ENCODE peak calls at places on chromosomes 3 and 15, in five cellular contexts. Q, M, O, U and E are unnamed samples.

GRCh38 chr3:178117641-178118040 is 418.6 kb upstream of the KCNMB2 start:
- DNase-seq in M (no peak), U (peak), Q (no peak), O (peak), E (peak)

GRCh38 chr3:178454714-178455113 is 81.5 kb upstream of the KCNMB2 start:
- DNase-seq in M (peak), Q (no peak), O (no peak), U (peak), E (peak)

GRCh38 chr15:63322541-63322940 is 45.1 kb downstream of the APH1B start:
- DNase-seq in U (peak), Q (no peak), O (no peak), M (peak), E (no peak)

GRCh38 chr3:188323067-188323842 is 169.3 kb downstream of the LPP start:
- DNase-seq in O (no peak), Q (peak), M (no peak), U (no peak), E (no peak)

GRCh38 chr3:112653881-112654300 is 12.9 kb upstream of the CCDC80 start:
- DNase-seq in M (peak), U (peak), O (peak), Q (no peak), E (peak)

GRCh38 chr3:197511130-197511529 is 44.6 kb downstream of the BDH1 start:
- DNase-seq in U (peak), Q (no peak), O (peak), M (peak), E (peak)

GRCh38 chr3:127791221-127791913 is 30.9 kb downstream of the MGLL start:
- DNase-seq in Q (no peak), O (peak), U (peak), M (peak), E (peak)

GRCh38 chr15:68183886-68184285 is 21.2 kb downstream of the CALML4 start:
- DNase-seq in U (peak), O (no peak), M (no peak), Q (no peak), E (peak)

GRCh38 chr3:178152988-178153387 is 383.2 kb upstream of the KCNMB2 start:
- DNase-seq in U (no peak), O (no peak), M (no peak), Q (no peak), E (no peak)

GRCh38 chr3:72996121-72996472 is 514 bp upstream of the PPP4R2 start:
- DNase-seq in Q (no peak), M (no peak), U (no peak), O (no peak), E (no peak)

GRCh38 chr3:106850429-106850828 is 526.8 kb upstream of the CCDC54 start:
- DNase-seq in Q (no peak), M (peak), U (peak), O (no peak), E (no peak)

GRCh38 chr15:84601555-84601838 is 688 bp downstream of the ZSCAN2 start:
- DNase-seq in M (no peak), Q (no peak), O (no peak), U (no peak), E (no peak)

GRCh38 chr15:25682349-25682748 is 180.8 kb downstream of the ATP10A start:
- DNase-seq in U (no peak), O (no peak), M (no peak), Q (no peak), E (no peak)

GRCh38 chr15:79170256-79170664 is 79.7 kb upstream of the RASGRF1 start:
- DNase-seq in M (peak), U (no peak), Q (no peak), O (peak), E (peak)

GRCh38 chr3:148532326-148532725 is 165.4 kb upstream of the AGTR1 start:
- DNase-seq in O (no peak), Q (no peak), M (peak), U (peak), E (no peak)

GRCh38 chr3:128685001-128685726 is 34.5 kb upstream of the RPN1 start:
- DNase-seq in U (no peak), Q (no peak), O (no peak), M (no peak), E (no peak)

GRCh38 chr3:29576675-29577074 is 295.8 kb downstream of the RBMS3 start:
- DNase-seq in U (no peak), Q (no peak), M (no peak), O (no peak), E (no peak)

GRCh38 chr3:100244264-100244663 is 16.5 kb upstream of the TBC1D23 start:
- DNase-seq in M (no peak), U (no peak), O (no peak), Q (no peak), E (peak)

GRCh38 chr3:148280623-148281242 is 417.0 kb upstream of the AGTR1 start:
- DNase-seq in O (no peak), U (no peak), M (no peak), Q (no peak), E (no peak)

GRCh38 chr3:64799606-64800005 is 111.8 kb upstream of the ADAMTS9 start:
- DNase-seq in M (no peak), Q (no peak), U (no peak), O (no peak), E (no peak)

GRCh38 chr3:49461443-49462171 is 8.5 kb upstream of the DAG1 start:
- DNase-seq in Q (no peak), U (peak), O (peak), M (peak), E (peak)

GRCh38 chr3:119649764-119650163 is 10.6 kb downstream of the POPDC2 start:
- DNase-seq in O (no peak), U (peak), M (peak), Q (no peak), E (peak)

GRCh38 chr15:65094294-65094995 is 17.9 kb downstream of the KBTBD13 start:
- DNase-seq in O (no peak), M (no peak), Q (no peak), U (no peak), E (no peak)

GRCh38 chr3:74465652-74466415 is 148.6 kb downstream of the CNTN3 start:
- DNase-seq in O (no peak), Q (no peak), M (peak), U (peak), E (no peak)

GRCh38 chr15:75089781-75090734 is 66.7 kb downstream of the PPCDC start:
- DNase-seq in M (peak), U (no peak), O (peak), Q (no peak), E (peak)

GRCh38 chr15:70208332-70208731 is 110.6 kb upstream of the TLE3 start:
- DNase-seq in M (no peak), U (no peak), Q (no peak), O (no peak), E (no peak)

GRCh38 chr3:181796641-181797040 is 84.9 kb downstream of the SOX2 start:
- DNase-seq in Q (no peak), M (no peak), U (no peak), O (no peak), E (no peak)

GRCh38 chr15:76184640-76185020 is 124.8 kb downstream of the TMEM266 start:
- DNase-seq in M (no peak), U (no peak), O (no peak), Q (no peak), E (no peak)

GRCh38 chr15:69983696-69984265 is 113.9 kb downstream of the TLE3 start:
- DNase-seq in O (peak), Q (no peak), M (peak), U (no peak), E (peak)

GRCh38 chr15:65258863-65259262 is 27.8 kb downstream of the PARP16 start:
- DNase-seq in U (no peak), O (no peak), M (no peak), Q (no peak), E (no peak)

GRCh38 chr3:107117922-107118576 is 259.2 kb upstream of the CCDC54 start:
- DNase-seq in O (peak), M (peak), U (peak), Q (no peak), E (peak)

GRCh38 chr3:77081240-77081661 is 41.4 kb downstream of the ROBO2 start:
- DNase-seq in M (peak), Q (no peak), O (peak), U (peak), E (peak)

GRCh38 chr3:78895528-78895927 is 872.3 kb downstream of the ROBO1 start:
- DNase-seq in M (peak), U (no peak), Q (no peak), O (no peak), E (no peak)

GRCh38 chr15:71501344-71502128 is 308.8 kb upstream of the NR2E3 start:
- DNase-seq in M (no peak), O (no peak), U (no peak), Q (no peak), E (peak)

GRCh38 chr3:2910997-2911396 is 199.2 kb downstream of the IL5RA start:
- DNase-seq in M (no peak), O (no peak), U (no peak), Q (no peak), E (no peak)

GRCh38 chr3:186598794-186599141 is 14.1 kb upstream of the AHSG start:
- DNase-seq in U (no peak), Q (no peak), M (no peak), O (no peak), E (no peak)

GRCh38 chr3:186599785-186600166 is 13.1 kb upstream of the AHSG start:
- DNase-seq in O (no peak), M (no peak), Q (no peak), U (no peak), E (no peak)

GRCh38 chr3:186603159-186603558 is 9.7 kb upstream of the AHSG start:
- DNase-seq in Q (no peak), U (no peak), M (no peak), O (no peak), E (no peak)

GRCh38 chr3:186599142-186599784 is 13.6 kb upstream of the AHSG start:
- DNase-seq in U (no peak), Q (no peak), M (no peak), O (no peak), E (no peak)

GRCh38 chr3:186600896-186601295 is 12.0 kb upstream of the AHSG start:
- DNase-seq in U (no peak), Q (no peak), O (no peak), M (no peak), E (no peak)
- H3K4me3 ChIP-seq in U (no peak), Q (no peak), O (no peak), M (no peak), E (no peak)

GRCh38 chr3:63662500-63662899 is 10.0 kb downstream of the SNTN start:
- DNase-seq in U (no peak), O (peak), M (peak), Q (no peak), E (peak)
- TF ChIP-seq CTCF in U (peak), O (no peak), M (no peak), Q (no peak), E (peak)

GRCh38 chr3:114216186-114216970 is 21.0 kb downstream of the ZNF80 start:
- DNase-seq in U (peak), M (peak), O (no peak), Q (no peak), E (no peak)

GRCh38 chr3:114214542-114215341 is 22.6 kb downstream of the ZNF80 start:
- DNase-seq in U (no peak), M (no peak), O (no peak), Q (peak), E (no peak)

GRCh38 chr3:114212646-114213045 is 24.7 kb downstream of the ZNF80 start:
- DNase-seq in O (no peak), Q (no peak), M (no peak), U (no peak), E (no peak)

GRCh38 chr3:114213262-114213668 is 24.1 kb downstream of the ZNF80 start:
- DNase-seq in O (no peak), U (peak), M (peak), Q (no peak), E (no peak)

GRCh38 chr3:114213669-114214541 is 23.5 kb downstream of the ZNF80 start:
- DNase-seq in O (no peak), M (peak), U (peak), Q (peak), E (peak)
- H3K4me3 ChIP-seq in O (no peak), M (peak), U (peak), Q (peak), E (no peak)

GRCh38 chr15:22813844-22814243 is 24.6 kb upstream of the NIPA2 start:
- DNase-seq in Q (no peak), M (no peak), O (no peak), U (no peak), E (no peak)

GRCh38 chr15:22810033-22810734 is 23.7 kb downstream of the NIPA1 start:
- DNase-seq in Q (no peak), M (no peak), U (no peak), O (no peak), E (no peak)

GRCh38 chr15:22808761-22809280 is 22.4 kb downstream of the NIPA1 start:
- DNase-seq in M (peak), Q (no peak), O (no peak), U (no peak), E (no peak)

GRCh38 chr15:22810735-22811338 is 24.4 kb downstream of the NIPA1 start:
- DNase-seq in U (peak), M (no peak), O (no peak), Q (no peak), E (no peak)

GRCh38 chr15:22811640-22812039 is 25.2 kb downstream of the NIPA1 start:
- DNase-seq in M (peak), U (peak), O (peak), Q (no peak), E (peak)
- TF ChIP-seq CTCF in M (no peak), U (peak), O (peak), Q (no peak), E (peak)

DNA sequence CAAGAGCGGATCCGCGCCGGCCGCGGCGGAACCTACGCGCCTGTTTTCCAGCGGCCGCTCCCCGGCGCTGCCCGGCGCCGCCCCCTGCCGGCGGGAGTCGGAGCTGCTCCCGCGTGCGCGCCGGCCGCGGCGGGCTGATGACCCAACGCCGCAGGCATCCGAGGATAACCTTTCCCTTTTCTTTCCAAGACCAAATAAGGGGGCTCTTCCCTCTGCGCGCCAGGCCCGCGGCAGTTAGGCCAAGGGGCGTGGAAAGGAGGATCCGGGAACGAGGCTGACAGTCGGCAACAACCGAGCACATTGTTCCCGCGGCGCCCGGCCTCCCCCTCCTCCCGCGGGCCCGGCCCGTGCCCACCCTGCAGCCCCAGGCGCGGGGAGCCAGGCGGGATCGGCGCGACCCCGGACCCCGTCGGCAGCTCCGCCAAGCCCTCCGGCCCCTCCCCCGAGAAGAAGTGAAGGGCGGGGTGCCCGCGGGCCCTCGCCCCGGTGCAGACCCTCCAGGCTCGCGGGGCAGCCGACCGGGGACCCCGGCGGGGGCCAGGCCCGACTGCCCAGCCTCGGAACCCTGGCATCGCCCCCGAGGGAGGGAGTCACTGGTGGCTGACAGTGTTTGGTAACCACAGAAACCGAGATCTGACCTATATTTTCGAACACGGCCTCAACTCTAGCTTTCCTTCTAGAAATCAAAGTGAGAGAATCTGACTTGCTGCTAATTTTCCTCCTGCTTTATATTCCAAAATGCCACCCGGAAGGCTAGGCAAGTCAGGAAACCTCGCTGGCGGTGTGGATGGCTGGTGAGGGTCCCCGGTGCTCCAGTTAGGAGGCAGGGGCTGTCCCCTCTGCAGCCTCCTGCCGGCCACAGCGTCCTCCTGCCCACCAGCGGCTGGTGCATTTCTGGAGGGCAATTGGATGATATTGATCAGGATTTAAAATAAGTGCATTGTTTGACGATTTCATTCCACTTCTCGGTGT is 45.6 kb upstream of the SYNM start:
- DNase-seq in O (peak), U (peak), Q (peak), M (peak), E (peak)
- H3K4me3 ChIP-seq in O (peak), U (peak), Q (peak), M (peak), E (peak)

GRCh38 chr3:152941825-152942224 is 106.9 kb downstream of the P2RY1 start:
- DNase-seq in U (no peak), M (no peak), Q (no peak), O (no peak), E (peak)

GRCh38 chr3:152938974-152939636 is 104.2 kb downstream of the P2RY1 start:
- DNase-seq in U (no peak), O (no peak), M (no peak), Q (no peak), E (no peak)

GRCh38 chr3:152942366-152942765 is 107.4 kb downstream of the P2RY1 start:
- DNase-seq in O (peak), U (no peak), M (no peak), Q (no peak), E (peak)

GRCh38 chr3:152937234-152937633 is 102.3 kb downstream of the P2RY1 start:
- DNase-seq in O (no peak), M (no peak), U (no peak), Q (no peak), E (no peak)
- TF ChIP-seq CTCF in O (peak), M (peak), U (no peak), Q (no peak), E (peak)

GRCh38 chr15:56765252-56765651 is 31.9 kb upstream of the ZNF280D start:
- DNase-seq in M (peak), Q (no peak), O (peak), U (peak), E (no peak)
- H3K4me3 ChIP-seq in M (no peak), Q (no peak), O (no peak), U (no peak), E (no peak)

GRCh38 chr3:19559724-19560442 is 374.1 kb downstream of the EFHB start:
- DNase-seq in O (no peak), U (no peak), M (no peak), Q (no peak), E (no peak)
- TF ChIP-seq CTCF in O (no peak), U (no peak), M (no peak), Q (no peak), E (no peak)

DNA sequence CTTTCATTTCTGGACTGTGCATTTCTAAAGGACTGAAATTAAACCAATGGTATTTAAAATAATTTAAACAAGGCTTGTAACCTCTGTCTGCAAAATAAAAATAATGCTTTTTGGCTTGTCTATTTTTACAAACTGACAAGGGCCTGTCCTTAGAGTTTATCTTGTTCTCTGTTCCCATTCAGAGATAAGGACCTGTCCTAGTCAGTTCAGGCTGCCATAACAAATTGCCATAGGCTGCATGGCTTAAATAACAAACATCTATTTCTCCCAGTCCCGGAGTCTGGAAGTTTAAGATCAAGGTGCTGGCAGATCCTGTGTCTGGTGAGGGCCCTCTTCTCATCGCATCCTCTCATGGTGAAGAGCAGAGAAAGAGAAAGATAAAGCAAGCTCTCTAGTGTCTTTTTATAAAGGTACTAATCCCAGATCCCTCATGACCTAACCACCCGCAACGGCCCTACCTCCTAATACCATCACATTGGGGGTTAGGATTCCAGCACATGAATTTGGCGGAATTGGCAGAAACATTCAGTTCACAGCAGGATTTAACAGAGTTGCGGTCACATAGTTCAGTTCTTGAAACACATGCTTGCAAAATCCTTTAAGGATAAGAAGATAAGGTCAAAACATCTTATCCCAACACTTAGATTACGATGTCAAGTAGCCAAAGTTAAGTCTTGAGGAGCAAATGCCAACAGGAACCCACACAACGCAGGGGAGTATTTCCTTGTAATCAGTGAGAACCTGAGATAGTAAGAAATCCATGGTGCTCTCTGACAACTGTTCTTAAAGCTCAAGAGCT is 17.8 kb downstream of the KBTBD8 start:
- DNase-seq in Q (no peak), U (no peak), M (no peak), O (no peak), E (no peak)
- H3K4me3 ChIP-seq in Q (no peak), U (no peak), M (no peak), O (no peak), E (no peak)

GRCh38 chr3:151210676-151211381 is 7.8 kb upstream of the GPR171 start:
- DNase-seq in M (no peak), U (no peak), Q (no peak), O (peak), E (no peak)
- TF ChIP-seq CTCF in M (peak), U (no peak), Q (no peak), O (peak), E (no peak)